ENCODE peak calls at places on chromosomes 13 and 19, in six cellular contexts. V is left cardiac atrium; U is NCI-H226; P is stimulated activated CD4-positive, alpha-beta T cell treated with anti-CD3 and anti-CD28 coated beads, TNF-alpha, amount 100 ng/mL, for 48 hours; G is CD8-positive, alpha-beta memory T cell; O is GM23338. E is an unnamed sample.

GRCh38 chr13:51737609-51738008 is 66.4 kb downstream of the DHRS12 start:
- DNase-seq in V (no peak), U (no peak), P (no peak), G (no peak), O (no peak), E (no peak)

GRCh38 chr19:58170860-58171259 is 12.0 kb upstream of the ZNF274 start:
- DNase-seq in V (no peak), U (peak; percentile 68), P (no peak), G (no peak), O (no peak), E (no peak)

GRCh38 chr19:30781519-30781918 is 409.3 kb downstream of the ZNF536 start:
- DNase-seq in V (no peak), U (no peak), P (no peak), G (no peak), O (no peak), E (no peak)

GRCh38 chr13:40668335-40668734 is 1.9 kb upstream of the FOXO1 start:
- DNase-seq in V (peak; percentile 61), U (no peak), P (no peak), G (peak; percentile 74), O (peak; percentile 80), E (peak; percentile 58)

GRCh38 chr19:35977446-35978222 is 17.4 kb upstream of the SDHAF1 start:
- DNase-seq in V (no peak), U (no peak), P (no peak), G (no peak), O (peak; percentile 95), E (peak; percentile 79)

GRCh38 chr19:10566658-10567410 is 1.0 kb upstream of the KRI1 start:
- DNase-seq in V (peak; percentile 39), U (no peak), P (no peak), G (peak; percentile 85), O (no peak), E (no peak)

GRCh38 chr13:73421310-73421912 is 362.6 kb downstream of the KLF5 start:
- DNase-seq in V (no peak), U (peak; percentile 19), P (peak; percentile 12), G (no peak), O (no peak), E (no peak)

GRCh38 chr19:46482645-46483044 is 11.3 kb upstream of the PNMA8A start:
- DNase-seq in V (no peak), U (no peak), P (no peak), G (no peak), O (no peak), E (no peak)

GRCh38 chr13:35769812-35770211 is 293.3 kb upstream of the MAB21L1 start:
- DNase-seq in V (no peak), U (no peak), P (no peak), G (no peak), O (no peak), E (no peak)

GRCh38 chr19:37361994-37362393 is 8.9 kb upstream of the ZNF527 start:
- DNase-seq in V (no peak), U (no peak), P (no peak), G (no peak), O (no peak), E (no peak)

GRCh38 chr13:59477011-59477410 is 686.7 kb downstream of the DIAPH3 start:
- DNase-seq in V (no peak), U (no peak), P (no peak), G (no peak), O (peak; percentile 41), E (no peak)

GRCh38 chr19:49932041-49932451 is 2.7 kb upstream of the NUP62 start:
- DNase-seq in V (no peak), U (no peak), P (no peak), G (no peak), O (no peak), E (no peak)

GRCh38 chr13:43223206-43223605 is 199.8 kb downstream of the DNAJC15 start:
- DNase-seq in V (no peak), U (no peak), P (no peak), G (no peak), O (no peak), E (no peak)

GRCh38 chr19:46065486-46065885 is 24.7 kb upstream of the IGFL4 start:
- DNase-seq in V (no peak), U (peak; percentile 58), P (no peak), G (no peak), O (no peak), E (no peak)